ENCODE peak calls at places on chromosome 10, in seven cellular contexts. One of them, this sample, is unnamed.

GRCh38 chr10:100520811-100521210 is 1.1 kb upstream of the SEC31B start:
- DNase-seq in GM12891: no peak
- DNase-seq in GM12878: no peak
- DNase-seq in K562: no peak
- DNase-seq in HepG2: no peak
- DNase-seq in SK-N-SH: no peak
- DNase-seq in H1: no peak
- DNase-seq in this sample: no peak

GRCh38 chr10:97069576-97070362 is 116.0 kb downstream of the SLIT1 start:
- DNase-seq in GM12891: no peak
- DNase-seq in GM12878: no peak
- DNase-seq in K562: peak; percentile 55
- DNase-seq in HepG2: no peak
- DNase-seq in SK-N-SH: no peak
- DNase-seq in H1: no peak
- DNase-seq in this sample: no peak

GRCh38 chr10:123962756-123963469 is 71.3 kb upstream of the CPXM2 start:
- DNase-seq in GM12891: no peak
- DNase-seq in GM12878: no peak
- DNase-seq in K562: no peak
- DNase-seq in HepG2: no peak
- DNase-seq in SK-N-SH: no peak
- DNase-seq in H1: no peak
- DNase-seq in this sample: no peak

GRCh38 chr10:124079864-124080263 is 13.5 kb downstream of the CHST15 start:
- DNase-seq in GM12891: no peak
- DNase-seq in GM12878: no peak
- DNase-seq in K562: no peak
- DNase-seq in HepG2: no peak
- DNase-seq in SK-N-SH: no peak
- DNase-seq in H1: no peak
- DNase-seq in this sample: no peak

GRCh38 chr10:20552382-20552781 is 344.7 kb downstream of the NEBL start:
- DNase-seq in GM12891: no peak
- DNase-seq in GM12878: no peak
- DNase-seq in K562: no peak
- DNase-seq in HepG2: no peak
- DNase-seq in SK-N-SH: no peak
- DNase-seq in H1: no peak
- DNase-seq in this sample: no peak

GRCh38 chr10:132610071-132610701 is 72.6 kb downstream of the INPP5A start:
- DNase-seq in GM12891: no peak
- DNase-seq in GM12878: no peak
- DNase-seq in K562: no peak
- DNase-seq in HepG2: no peak
- DNase-seq in SK-N-SH: no peak
- DNase-seq in H1: no peak
- DNase-seq in this sample: peak; percentile 13

GRCh38 chr10:132943555-132944404 is 1.4 kb upstream of the CFAP46 start:
- DNase-seq in GM12891: no peak
- DNase-seq in GM12878: no peak
- DNase-seq in K562: no peak
- DNase-seq in HepG2: no peak
- DNase-seq in SK-N-SH: no peak
- DNase-seq in H1: no peak
- DNase-seq in this sample: no peak

GRCh38 chr10:6097063-6097462 is 8.2 kb downstream of the RBM17 start:
- DNase-seq in GM12891: no peak
- DNase-seq in GM12878: no peak
- DNase-seq in K562: no peak
- DNase-seq in HepG2: no peak
- DNase-seq in SK-N-SH: no peak
- DNase-seq in H1: no peak
- DNase-seq in this sample: no peak

GRCh38 chr10:132984801-132985545 is 42.6 kb upstream of the CFAP46 start:
- DNase-seq in GM12891: no peak
- DNase-seq in GM12878: no peak
- DNase-seq in K562: no peak
- DNase-seq in HepG2: no peak
- DNase-seq in SK-N-SH: no peak
- DNase-seq in H1: peak; percentile 65
- DNase-seq in this sample: no peak

GRCh38 chr10:111767661-111768060 is 415.9 kb downstream of the GPAM start:
- DNase-seq in GM12891: no peak
- DNase-seq in GM12878: no peak
- DNase-seq in K562: no peak
- DNase-seq in HepG2: no peak
- DNase-seq in SK-N-SH: no peak
- DNase-seq in H1: no peak
- DNase-seq in this sample: no peak

GRCh38 chr10:5365940-5366339 is 1.2 kb downstream of the UCN3 start:
- DNase-seq in GM12891: no peak
- DNase-seq in GM12878: no peak
- DNase-seq in K562: peak; percentile 25
- DNase-seq in HepG2: no peak
- DNase-seq in SK-N-SH: no peak
- DNase-seq in H1: peak; percentile 28
- DNase-seq in this sample: no peak

GRCh38 chr10:60230892-60231291 is 158.8 kb downstream of the ANK3 start:
- DNase-seq in GM12891: no peak
- DNase-seq in GM12878: no peak
- DNase-seq in K562: no peak
- DNase-seq in HepG2: no peak
- DNase-seq in SK-N-SH: no peak
- DNase-seq in H1: no peak
- DNase-seq in this sample: no peak

GRCh38 chr10:81872206-81872605 is 2.8 kb upstream of the NRG3 start:
- DNase-seq in GM12891: no peak
- DNase-seq in GM12878: no peak
- DNase-seq in K562: no peak
- DNase-seq in HepG2: no peak
- DNase-seq in SK-N-SH: no peak
- DNase-seq in H1: no peak
- DNase-seq in this sample: no peak

GRCh38 chr10:29130190-29130673 is 158.6 kb upstream of the LYZL1 start:
- DNase-seq in GM12891: no peak
- DNase-seq in GM12878: no peak
- DNase-seq in K562: peak; percentile 29
- DNase-seq in HepG2: peak; percentile 80
- DNase-seq in SK-N-SH: peak; percentile 42
- DNase-seq in H1: no peak
- DNase-seq in this sample: no peak

GRCh38 chr10:33799281-33799943 is 464.9 kb upstream of the NRP1 start:
- DNase-seq in GM12891: no peak
- DNase-seq in GM12878: no peak
- DNase-seq in K562: no peak
- DNase-seq in HepG2: peak; percentile 92
- DNase-seq in SK-N-SH: no peak
- DNase-seq in H1: no peak
- DNase-seq in this sample: no peak

GRCh38 chr10:128185627-128186026 is 59.4 kb upstream of the MKI67 start:
- DNase-seq in GM12891: no peak
- DNase-seq in GM12878: no peak
- DNase-seq in K562: no peak
- DNase-seq in HepG2: no peak
- DNase-seq in SK-N-SH: no peak
- DNase-seq in H1: no peak
- DNase-seq in this sample: no peak

GRCh38 chr10:77949167-77949566 is 22.6 kb upstream of the DLG5 start:
- DNase-seq in GM12891: no peak
- DNase-seq in GM12878: no peak
- DNase-seq in K562: no peak
- DNase-seq in HepG2: no peak
- DNase-seq in SK-N-SH: no peak
- DNase-seq in H1: peak; percentile 79
- DNase-seq in this sample: no peak
- TF ChIP-seq TAF1 in GM12891: no peak
- TF ChIP-seq TAF1 in GM12878: no peak
- TF ChIP-seq TAF1 in K562: no peak
- TF ChIP-seq TAF1 in HepG2: no peak
- TF ChIP-seq TAF1 in SK-N-SH: no peak
- TF ChIP-seq TAF1 in H1: peak; percentile 52
- TF ChIP-seq TAF1 in this sample: no peak

DNA sequence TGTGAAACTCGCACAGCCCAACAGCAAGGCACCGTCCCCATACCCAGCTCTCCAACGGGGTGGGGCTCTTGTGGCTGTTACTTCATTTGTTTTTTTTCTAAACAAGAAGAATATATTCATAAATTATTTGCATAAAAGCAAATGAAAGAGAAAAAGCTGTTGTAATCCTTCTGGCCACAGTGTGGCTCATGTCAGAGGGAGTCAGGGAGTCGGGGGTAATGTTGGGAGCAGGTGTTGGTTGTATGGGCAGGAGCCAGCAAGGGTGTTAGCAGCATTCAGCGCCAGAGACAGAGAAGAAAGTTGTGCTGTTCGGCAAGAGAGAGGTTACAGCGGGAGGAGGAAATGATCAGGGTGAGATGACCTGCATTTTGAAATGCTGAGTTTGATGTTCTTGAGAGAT is 13.3 kb downstream of the PFKP start:
- DNase-seq in GM12891: no peak
- DNase-seq in GM12878: no peak
- DNase-seq in K562: no peak
- DNase-seq in HepG2: no peak
- DNase-seq in SK-N-SH: peak; percentile 28
- DNase-seq in H1: no peak
- DNase-seq in this sample: no peak
- TF ChIP-seq TAF1 in GM12891: no peak
- TF ChIP-seq TAF1 in GM12878: no peak
- TF ChIP-seq TAF1 in K562: no peak
- TF ChIP-seq TAF1 in HepG2: no peak
- TF ChIP-seq TAF1 in SK-N-SH: no peak
- TF ChIP-seq TAF1 in H1: no peak
- TF ChIP-seq TAF1 in this sample: no peak

GRCh38 chr10:73287441-73287840 is 35.0 kb upstream of the MRPS16 start:
- DNase-seq in GM12891: no peak
- DNase-seq in GM12878: no peak
- DNase-seq in K562: no peak
- DNase-seq in HepG2: no peak
- DNase-seq in SK-N-SH: no peak
- DNase-seq in H1: no peak
- DNase-seq in this sample: no peak
- TF ChIP-seq TAF1 in GM12891: no peak
- TF ChIP-seq TAF1 in GM12878: no peak
- TF ChIP-seq TAF1 in K562: no peak
- TF ChIP-seq TAF1 in HepG2: no peak
- TF ChIP-seq TAF1 in SK-N-SH: no peak
- TF ChIP-seq TAF1 in H1: no peak
- TF ChIP-seq TAF1 in this sample: no peak

GRCh38 chr10:110681023-110681681 is 37.0 kb downstream of the RBM20 start:
- DNase-seq in GM12891: peak; percentile 32
- DNase-seq in GM12878: no peak
- DNase-seq in K562: peak; percentile 65
- DNase-seq in HepG2: peak; percentile 32
- DNase-seq in SK-N-SH: peak; percentile 76
- DNase-seq in H1: peak; percentile 69
- DNase-seq in this sample: peak; percentile 29
- TF ChIP-seq TAF1 in GM12891: no peak
- TF ChIP-seq TAF1 in GM12878: no peak
- TF ChIP-seq TAF1 in K562: no peak
- TF ChIP-seq TAF1 in HepG2: no peak
- TF ChIP-seq TAF1 in SK-N-SH: no peak
- TF ChIP-seq TAF1 in H1: no peak
- TF ChIP-seq TAF1 in this sample: no peak

DNA sequence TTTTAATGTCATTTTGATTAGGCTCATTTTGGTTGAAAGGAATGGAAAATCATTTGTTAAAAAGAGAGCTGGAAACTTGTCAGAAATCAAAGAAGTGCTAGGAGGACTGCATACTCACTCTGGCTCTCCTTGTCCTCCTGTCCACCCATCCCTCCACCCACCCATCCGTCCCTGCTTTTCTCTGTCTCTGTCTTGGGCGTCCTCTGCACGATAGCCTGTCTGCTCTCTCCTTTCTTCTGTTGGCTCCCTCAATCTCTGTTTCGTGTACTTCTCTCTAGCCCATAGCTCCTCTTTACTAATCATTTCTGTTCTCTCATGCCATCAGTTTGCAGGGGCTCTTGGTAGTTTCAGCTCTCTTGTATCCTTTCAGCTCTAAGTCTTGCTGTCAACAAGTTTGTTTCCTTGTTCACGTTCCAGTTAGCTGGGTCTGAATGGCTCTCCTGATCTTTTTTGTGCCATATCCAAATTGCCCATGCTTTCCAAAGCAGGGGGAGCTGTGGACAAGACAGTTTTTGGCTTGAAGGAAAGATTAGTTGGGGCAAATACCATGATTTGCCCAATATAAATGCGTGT is 75.6 kb downstream of the KAT6B start:
- DNase-seq in GM12891: no peak
- DNase-seq in GM12878: no peak
- DNase-seq in K562: no peak
- DNase-seq in HepG2: no peak
- DNase-seq in SK-N-SH: no peak
- DNase-seq in H1: no peak
- DNase-seq in this sample: no peak
- TF ChIP-seq TAF1 in GM12891: no peak
- TF ChIP-seq TAF1 in GM12878: no peak
- TF ChIP-seq TAF1 in K562: no peak
- TF ChIP-seq TAF1 in HepG2: no peak
- TF ChIP-seq TAF1 in SK-N-SH: no peak
- TF ChIP-seq TAF1 in H1: no peak
- TF ChIP-seq TAF1 in this sample: no peak

DNA sequence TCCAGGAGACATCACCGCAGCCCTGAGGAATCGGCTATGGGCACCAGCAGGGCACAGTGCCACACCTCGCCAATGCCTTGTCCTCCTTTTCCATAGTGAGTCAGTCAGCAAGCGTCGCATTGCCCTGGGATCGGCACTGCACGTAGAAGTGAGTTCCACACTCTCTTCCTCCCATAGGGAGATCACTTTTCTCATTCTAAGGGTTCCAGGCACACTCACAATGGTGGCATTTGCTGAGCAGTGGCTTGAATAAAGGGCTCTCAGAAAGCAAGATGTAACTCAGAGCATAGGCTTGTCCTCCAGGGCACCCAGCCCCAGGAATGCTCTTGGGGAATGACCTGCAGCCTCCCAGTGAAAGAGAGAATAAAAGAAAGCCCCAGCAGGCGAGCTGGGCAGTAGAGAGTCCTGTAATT is 1.1 kb upstream of the VIM start:
- DNase-seq in GM12891: no peak
- DNase-seq in GM12878: no peak
- DNase-seq in K562: no peak
- DNase-seq in HepG2: no peak
- DNase-seq in SK-N-SH: no peak
- DNase-seq in H1: no peak
- DNase-seq in this sample: no peak
- TF ChIP-seq TAF1 in GM12891: no peak
- TF ChIP-seq TAF1 in GM12878: no peak
- TF ChIP-seq TAF1 in K562: no peak
- TF ChIP-seq TAF1 in HepG2: no peak
- TF ChIP-seq TAF1 in SK-N-SH: no peak
- TF ChIP-seq TAF1 in H1: no peak
- TF ChIP-seq TAF1 in this sample: no peak